ENCODE peak calls at places on chromosomes 11 and 22, in five cellular contexts. W is activated T-cell treated with anti-CD3 and anti-CD28 coated beads, Interleukin-2, amount 50 U/mL, for 72 hours; T is hepatocyte; R is GM12891; Q is activated CD8-positive, alpha-beta memory T cell treated with anti-CD3 and anti-CD28 coated beads for 1 hour. Z is an unnamed sample.

GRCh38 chr22:29117799-29118477 is 45.1 kb downstream of the KREMEN1 start:
- DNase-seq in Q (no peak), R (no peak), W (no peak), T (no peak), Z (no peak)

GRCh38 chr22:42745118-42745517 is 24.4 kb upstream of the A4GALT start:
- DNase-seq in R (no peak), Q (no peak), W (no peak), T (peak; percentile 71), Z (no peak)

GRCh38 chr11:76810151-76810853 is 27.1 kb downstream of the TSKU start:
- DNase-seq in R (no peak), Q (no peak), W (peak; percentile 54), T (no peak), Z (peak; percentile 37)

GRCh38 chr11:32141886-32142546 is 51.1 kb downstream of the RCN1 start:
- DNase-seq in T (no peak), Q (no peak), R (no peak), W (no peak), Z (no peak)

GRCh38 chr11:73995247-73995646 is 12.6 kb upstream of the UCP2 start:
- DNase-seq in T (no peak), Q (no peak), R (no peak), W (no peak), Z (no peak)

GRCh38 chr22:25696763-25697710 is 45.0 kb upstream of the MYO18B start:
- DNase-seq in Q (no peak), R (no peak), W (no peak), T (no peak), Z (peak; percentile 48)

GRCh38 chr11:34151916-34152845 is 46.8 kb downstream of the NAT10 start:
- DNase-seq in W (no peak), T (no peak), Q (no peak), R (no peak), Z (no peak)

GRCh38 chr11:10666976-10667892 is 26.3 kb downstream of the IRAG1 start:
- DNase-seq in T (no peak), R (no peak), W (no peak), Q (no peak), Z (no peak)

GRCh38 chr11:122696662-122697061 is 41.1 kb downstream of the UBASH3B start:
- DNase-seq in T (no peak), R (no peak), Q (peak; percentile 35), W (peak; percentile 82), Z (no peak)

GRCh38 chr11:13311570-13311969 is 34.0 kb downstream of the BMAL1 start:
- DNase-seq in W (no peak), R (no peak), Q (no peak), T (no peak), Z (no peak)

GRCh38 chr22:35523167-35523928 is 17.3 kb upstream of the RASD2 start:
- DNase-seq in Q (no peak), W (no peak), T (no peak), R (no peak), Z (peak; percentile 45)

GRCh38 chr11:83070878-83071640 is 638 bp downstream of the RAB30 start:
- DNase-seq in R (no peak), W (peak; percentile 36), Q (no peak), T (peak; percentile 49), Z (peak; percentile 75)

GRCh38 chr11:33490842-33491370 is 209.7 kb downstream of the C11orf91 start:
- DNase-seq in T (no peak), W (no peak), R (no peak), Q (no peak), Z (no peak)

GRCh38 chr11:79610678-79611077 is 169.8 kb upstream of the TENM4 start:
- DNase-seq in W (no peak), R (no peak), Q (no peak), T (no peak), Z (no peak)

GRCh38 chr11:132125855-132126841 is 755.7 kb downstream of the NTM start:
- DNase-seq in T (no peak), W (no peak), R (peak; percentile 22), Q (no peak), Z (peak; percentile 70)